ENCODE peak calls at places on chromosome 15, in eight cellular contexts. S is cardiac muscle cell; Z is HuH-7.5; W is activated gamma-delta T cell treated with Interleukin-2 at 50 U/mL for 16 hours; R is AG09309; F is NCI-H1105; U is activated CD4-positive, alpha-beta T cell treated with anti-CD3 and anti-CD28 coated beads, Interleukin-2, amount 50 U/mL, for 24 hours; X is left cardiac atrium. V is an unnamed sample.
A peak's percentile ranks its signal among the peaks of the same experiment; 100 is the strongest.

GRCh38 chr15:63655683-63656372 is 58.6 kb downstream of the FBXL22 start:
- DNase-seq in X (no peak), S (no peak), R (no peak), F (no peak), W (no peak), U (no peak), Z (no peak), V (no peak)

GRCh38 chr15:90735929-90736328 is 18.8 kb downstream of the BLM start:
- DNase-seq in W (no peak), S (no peak), R (no peak), Z (no peak), U (no peak), X (no peak), F (no peak), V (no peak)

GRCh38 chr15:78024141-78024567 is 53.4 kb downstream of the TBC1D2B start:
- DNase-seq in Z (no peak), W (no peak), S (no peak), R (no peak), U (no peak), F (no peak), X (peak; percentile 67), V (no peak)

GRCh38 chr15:72340366-72340765 is 20.4 kb upstream of the CELF6 start:
- DNase-seq in U (no peak), Z (no peak), R (no peak), X (no peak), W (no peak), S (no peak), F (no peak), V (no peak)

GRCh38 chr15:68408526-68408925 is 23.4 kb downstream of the ITGA11 start:
- DNase-seq in U (no peak), R (no peak), W (no peak), S (no peak), F (no peak), X (no peak), Z (no peak), V (no peak)

GRCh38 chr15:98682992-98683701 is 34.8 kb downstream of the IGF1R start:
- DNase-seq in R (no peak), Z (no peak), X (no peak), U (no peak), S (no peak), F (no peak), W (no peak), V (no peak)

GRCh38 chr15:69996842-69997478 is 100.8 kb downstream of the TLE3 start:
- DNase-seq in Z (no peak), S (no peak), X (no peak), F (peak; percentile 28), R (no peak), U (no peak), W (no peak), V (no peak)

GRCh38 chr15:31272558-31273257 is 53.9 kb upstream of the KLF13 start:
- DNase-seq in F (no peak), U (no peak), W (no peak), Z (no peak), R (no peak), X (no peak), S (no peak), V (peak; percentile 8)

GRCh38 chr15:23566070-23567050 is 886 bp downstream of the MKRN3 start:
- DNase-seq in Z (no peak), U (no peak), X (no peak), W (peak; percentile 23), R (no peak), S (no peak), F (peak; percentile 79), V (no peak)

GRCh38 chr15:95620934-95621579 is 709.4 kb upstream of the NR2F2 start:
- DNase-seq in U (no peak), X (no peak), F (no peak), R (peak; percentile 18), S (no peak), Z (no peak), W (no peak), V (no peak)

GRCh38 chr15:89888214-89888804 is 5.5 kb downstream of the AP3S2 start:
- DNase-seq in X (no peak), Z (peak; percentile 31), W (no peak), F (no peak), R (peak; percentile 71), S (peak; percentile 14), U (no peak), V (no peak)

GRCh38 chr15:57503051-57503702 is 88.5 kb upstream of the MYZAP start:
- DNase-seq in U (no peak), W (no peak), F (no peak), R (no peak), Z (peak; percentile 28), S (no peak), X (no peak), V (no peak)

GRCh38 chr15:87021771-87022170 is 942.1 kb downstream of the AGBL1 start:
- DNase-seq in W (no peak), F (no peak), X (no peak), Z (no peak), U (no peak), S (no peak), R (no peak), V (no peak)

GRCh38 chr15:68815598-68815997 is 5.1 kb downstream of the ANP32A start:
- DNase-seq in F (no peak), R (no peak), Z (no peak), W (no peak), X (no peak), S (no peak), U (no peak), V (no peak)

GRCh38 chr15:31483924-31484368 is 157.3 kb downstream of the KLF13 start:
- DNase-seq in R (no peak), S (no peak), Z (no peak), U (no peak), W (peak; percentile 40), F (no peak), X (no peak), V (peak; percentile 37)

GRCh38 chr15:87349181-87349580 is 907.4 kb downstream of the NTRK3 start:
- DNase-seq in R (no peak), X (no peak), W (no peak), Z (no peak), S (no peak), F (no peak), U (no peak), V (no peak)

GRCh38 chr15:85615930-85616329 is 178.8 kb downstream of the KLHL25 start:
- DNase-seq in S (peak; percentile 64), R (no peak), W (peak; percentile 15), Z (peak; percentile 15), F (no peak), U (no peak), X (no peak), V (peak; percentile 39)

V was measured in B cell.